ENCODE peak calls at places on chromosomes 1 and 21, in five cellular contexts. One of them, this sample, is unnamed.

GRCh38 chr1:228867093-228867950 is 132.0 kb downstream of the RHOU start:
- DNase-seq in suprapubic skin: no peak
- DNase-seq in HepG2: no peak
- DNase-seq in stomach: peak; percentile 58
- DNase-seq in tibial nerve: no peak
- DNase-seq in this sample: no peak

GRCh38 chr1:176102700-176103244 is 104.3 kb downstream of the COP1 start:
- DNase-seq in suprapubic skin: no peak
- DNase-seq in HepG2: no peak
- DNase-seq in stomach: no peak
- DNase-seq in tibial nerve: no peak
- DNase-seq in this sample: no peak

GRCh38 chr1:62237361-62237760 is 42.7 kb downstream of the L1TD1 start:
- DNase-seq in suprapubic skin: no peak
- DNase-seq in HepG2: no peak
- DNase-seq in stomach: no peak
- DNase-seq in tibial nerve: no peak
- DNase-seq in this sample: no peak

GRCh38 chr1:185574139-185574835 is 159.9 kb upstream of the HMCN1 start:
- DNase-seq in suprapubic skin: no peak
- DNase-seq in HepG2: no peak
- DNase-seq in stomach: no peak
- DNase-seq in tibial nerve: no peak
- DNase-seq in this sample: no peak

GRCh38 chr1:82073659-82074058 is 272.9 kb downstream of the ADGRL2 start:
- DNase-seq in suprapubic skin: no peak
- DNase-seq in HepG2: no peak
- DNase-seq in stomach: no peak
- DNase-seq in tibial nerve: no peak
- DNase-seq in this sample: no peak

GRCh38 chr21:18443686-18444085 is 40.1 kb upstream of the TMPRSS15 start:
- DNase-seq in suprapubic skin: no peak
- DNase-seq in HepG2: no peak
- DNase-seq in stomach: no peak
- DNase-seq in tibial nerve: no peak
- DNase-seq in this sample: no peak

GRCh38 chr1:43750083-43750482 is 42.7 kb downstream of the ST3GAL3 start:
- DNase-seq in suprapubic skin: no peak
- DNase-seq in HepG2: no peak
- DNase-seq in stomach: no peak
- DNase-seq in tibial nerve: no peak
- DNase-seq in this sample: no peak

GRCh38 chr1:54500030-54500389 is 48.0 kb upstream of the ACOT11 start:
- DNase-seq in suprapubic skin: no peak
- DNase-seq in HepG2: no peak
- DNase-seq in stomach: no peak
- DNase-seq in tibial nerve: no peak
- DNase-seq in this sample: no peak

GRCh38 chr21:26925122-26925521 is 41.8 kb downstream of the ADAMTS5 start:
- DNase-seq in suprapubic skin: no peak
- DNase-seq in HepG2: no peak
- DNase-seq in stomach: no peak
- DNase-seq in tibial nerve: no peak
- DNase-seq in this sample: no peak

GRCh38 chr1:170388489-170388888 is 143.5 kb upstream of the GORAB start:
- DNase-seq in suprapubic skin: no peak
- DNase-seq in HepG2: no peak
- DNase-seq in stomach: no peak
- DNase-seq in tibial nerve: no peak
- DNase-seq in this sample: no peak

GRCh38 chr1:232793944-232794343 is 11.3 kb upstream of the MAP10 start:
- DNase-seq in suprapubic skin: no peak
- DNase-seq in HepG2: no peak
- DNase-seq in stomach: no peak
- DNase-seq in tibial nerve: no peak
- DNase-seq in this sample: no peak

GRCh38 chr1:236728752-236729151 is 42.5 kb downstream of the ACTN2 start:
- DNase-seq in suprapubic skin: no peak
- DNase-seq in HepG2: no peak
- DNase-seq in stomach: no peak
- DNase-seq in tibial nerve: no peak
- DNase-seq in this sample: no peak

GRCh38 chr1:194535369-194535768 is 1349.0 kb upstream of the B3GALT2 start:
- DNase-seq in suprapubic skin: no peak
- DNase-seq in HepG2: no peak
- DNase-seq in stomach: no peak
- DNase-seq in tibial nerve: no peak
- DNase-seq in this sample: no peak

GRCh38 chr1:184479435-184480202 is 92.8 kb downstream of the C1orf21 start:
- DNase-seq in suprapubic skin: no peak
- DNase-seq in HepG2: peak; percentile 5
- DNase-seq in stomach: no peak
- DNase-seq in tibial nerve: no peak
- DNase-seq in this sample: no peak

GRCh38 chr1:187517508-187517907 is 688.8 kb downstream of the PLA2G4A start:
- DNase-seq in suprapubic skin: no peak
- DNase-seq in HepG2: no peak
- DNase-seq in stomach: no peak
- DNase-seq in tibial nerve: no peak
- DNase-seq in this sample: no peak

GRCh38 chr1:230772457-230773395 is 25.5 kb downstream of the CAPN9 start:
- DNase-seq in suprapubic skin: no peak
- DNase-seq in HepG2: peak; percentile 56
- DNase-seq in stomach: peak; percentile 48
- DNase-seq in tibial nerve: peak; percentile 42
- DNase-seq in this sample: peak; percentile 44

GRCh38 chr1:19678493-19678892 is 13.8 kb downstream of the HTR6 start:
- DNase-seq in suprapubic skin: no peak
- DNase-seq in HepG2: no peak
- DNase-seq in stomach: no peak
- DNase-seq in tibial nerve: no peak
- DNase-seq in this sample: no peak

GRCh38 chr1:211653907-211654553 is 21.4 kb downstream of the NEK2 start:
- DNase-seq in suprapubic skin: no peak
- DNase-seq in HepG2: peak; percentile 34
- DNase-seq in stomach: no peak
- DNase-seq in tibial nerve: no peak
- DNase-seq in this sample: no peak

GRCh38 chr1:62337535-62337784 is 18.2 kb upstream of the KANK4 start:
- DNase-seq in suprapubic skin: no peak
- DNase-seq in HepG2: no peak
- DNase-seq in stomach: no peak
- DNase-seq in tibial nerve: no peak
- DNase-seq in this sample: no peak

GRCh38 chr1:31761883-31762282 is 2.3 kb downstream of the ADGRB2 start:
- DNase-seq in suprapubic skin: no peak
- DNase-seq in HepG2: no peak
- DNase-seq in stomach: no peak
- DNase-seq in tibial nerve: no peak
- DNase-seq in this sample: no peak

GRCh38 chr1:108534748-108535147 is 25.2 kb upstream of the EEIG2 start:
- DNase-seq in suprapubic skin: no peak
- DNase-seq in HepG2: no peak
- DNase-seq in stomach: no peak
- DNase-seq in tibial nerve: no peak
- DNase-seq in this sample: no peak

GRCh38 chr1:42529724-42530161 is 66.7 kb downstream of the CCDC30 start:
- DNase-seq in suprapubic skin: no peak
- DNase-seq in HepG2: no peak
- DNase-seq in stomach: no peak
- DNase-seq in tibial nerve: no peak
- DNase-seq in this sample: no peak

GRCh38 chr1:61184035-61184713 is 101.8 kb downstream of the NFIA start:
- DNase-seq in suprapubic skin: peak; percentile 95
- DNase-seq in HepG2: peak; percentile 74
- DNase-seq in stomach: peak; percentile 96
- DNase-seq in tibial nerve: peak; percentile 87
- DNase-seq in this sample: peak; percentile 98

GRCh38 chr1:32334864-32335618 is 992 bp downstream of the MARCKSL1 start:
- DNase-seq in suprapubic skin: no peak
- DNase-seq in HepG2: no peak
- DNase-seq in stomach: peak; percentile 64
- DNase-seq in tibial nerve: no peak
- DNase-seq in this sample: peak; percentile 81

GRCh38 chr1:232186936-232187335 is 443.0 kb downstream of the SIPA1L2 start:
- DNase-seq in suprapubic skin: no peak
- DNase-seq in HepG2: no peak
- DNase-seq in stomach: no peak
- DNase-seq in tibial nerve: no peak
- DNase-seq in this sample: no peak

GRCh38 chr1:194825382-194825781 is 1639.0 kb upstream of the B3GALT2 start:
- DNase-seq in suprapubic skin: no peak
- DNase-seq in HepG2: no peak
- DNase-seq in stomach: no peak
- DNase-seq in tibial nerve: no peak
- DNase-seq in this sample: no peak

GRCh38 chr1:207027221-207027777 is 5.3 kb downstream of the C1orf116 start:
- DNase-seq in suprapubic skin: no peak
- DNase-seq in HepG2: no peak
- DNase-seq in stomach: peak; percentile 66
- DNase-seq in tibial nerve: no peak
- DNase-seq in this sample: no peak

GRCh38 chr1:184036517-184036949 is 995 bp downstream of the COLGALT2 start:
- DNase-seq in suprapubic skin: peak; percentile 60
- DNase-seq in HepG2: peak; percentile 42
- DNase-seq in stomach: no peak
- DNase-seq in tibial nerve: no peak
- DNase-seq in this sample: peak; percentile 18

GRCh38 chr1:25030674-25031589 is 100.9 kb upstream of the RUNX3 start:
- DNase-seq in suprapubic skin: no peak
- DNase-seq in HepG2: no peak
- DNase-seq in stomach: no peak
- DNase-seq in tibial nerve: no peak
- DNase-seq in this sample: no peak

GRCh38 chr1:58818075-58818474 is 34.2 kb upstream of the JUN start:
- DNase-seq in suprapubic skin: no peak
- DNase-seq in HepG2: no peak
- DNase-seq in stomach: no peak
- DNase-seq in tibial nerve: no peak
- DNase-seq in this sample: no peak

GRCh38 chr1:15712158-15712557 is 23.9 kb upstream of the SLC25A34 start:
- DNase-seq in suprapubic skin: no peak
- DNase-seq in HepG2: no peak
- DNase-seq in stomach: no peak
- DNase-seq in tibial nerve: no peak
- DNase-seq in this sample: no peak

GRCh38 chr1:200998323-200998722 is 25.2 kb downstream of the KIF21B start:
- DNase-seq in suprapubic skin: no peak
- DNase-seq in HepG2: no peak
- DNase-seq in stomach: no peak
- DNase-seq in tibial nerve: no peak
- DNase-seq in this sample: no peak

GRCh38 chr1:40143891-40144575 is 17.2 kb upstream of the RLF start:
- DNase-seq in suprapubic skin: no peak
- DNase-seq in HepG2: peak; percentile 64
- DNase-seq in stomach: peak; percentile 54
- DNase-seq in tibial nerve: peak; percentile 88
- DNase-seq in this sample: peak; percentile 12
- TF ChIP-seq EP300 in suprapubic skin: no peak
- TF ChIP-seq EP300 in HepG2: no peak
- TF ChIP-seq EP300 in stomach: no peak
- TF ChIP-seq EP300 in tibial nerve: no peak
- TF ChIP-seq EP300 in this sample: no peak

GRCh38 chr1:155219592-155220031 is 11.1 kb downstream of the MTX1 start:
- DNase-seq in suprapubic skin: no peak
- DNase-seq in HepG2: no peak
- DNase-seq in stomach: no peak
- DNase-seq in tibial nerve: no peak
- DNase-seq in this sample: peak; percentile 45
- H3K4me3 ChIP-seq in suprapubic skin: no peak overlapping the region
- H3K4me3 ChIP-seq in HepG2: no peak overlapping the region
- H3K4me3 ChIP-seq in stomach: peak overlapping the region; percentile 5
- H3K4me3 ChIP-seq in tibial nerve: no peak overlapping the region
- H3K4me3 ChIP-seq in this sample: no peak overlapping the region

GRCh38 chr1:225999227-225999911 is at the start of gene SDE2:
- DNase-seq in suprapubic skin: peak; percentile 100
- DNase-seq in HepG2: peak; percentile 95
- DNase-seq in stomach: peak; percentile 100
- DNase-seq in tibial nerve: peak; percentile 99
- DNase-seq in this sample: peak; percentile 100
- TF ChIP-seq POLR2A in suprapubic skin: peak; percentile 95
- TF ChIP-seq POLR2A in HepG2: peak; percentile 94
- TF ChIP-seq POLR2A in stomach: no peak
- TF ChIP-seq POLR2A in tibial nerve: peak; percentile 88
- TF ChIP-seq POLR2A in this sample: peak; percentile 91

DNA sequence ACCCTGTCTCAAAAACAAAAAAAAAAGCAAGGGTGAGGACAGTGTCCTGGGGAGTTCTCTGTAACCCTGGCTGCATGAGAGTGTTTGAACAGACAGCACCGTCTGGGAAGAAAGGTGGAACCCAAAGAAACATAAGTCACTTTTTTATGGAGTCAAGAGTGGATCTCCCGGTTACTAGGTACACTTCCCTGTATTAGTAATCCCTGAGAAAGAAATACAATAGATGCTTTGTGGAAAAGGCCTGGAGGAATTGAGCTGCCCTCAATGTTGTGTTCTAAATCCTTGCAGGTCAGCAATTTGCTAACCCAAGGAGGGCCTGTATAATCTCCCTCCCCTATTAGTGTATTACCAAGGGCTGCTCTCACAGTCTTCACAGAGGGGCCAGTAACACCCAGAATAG is 16.6 kb downstream of the DEGS1 start:
- DNase-seq in suprapubic skin: no peak
- DNase-seq in HepG2: no peak
- DNase-seq in stomach: no peak
- DNase-seq in tibial nerve: no peak
- DNase-seq in this sample: no peak
- TF ChIP-seq EP300 in suprapubic skin: no peak
- TF ChIP-seq EP300 in HepG2: no peak
- TF ChIP-seq EP300 in stomach: no peak
- TF ChIP-seq EP300 in tibial nerve: no peak
- TF ChIP-seq EP300 in this sample: no peak

DNA sequence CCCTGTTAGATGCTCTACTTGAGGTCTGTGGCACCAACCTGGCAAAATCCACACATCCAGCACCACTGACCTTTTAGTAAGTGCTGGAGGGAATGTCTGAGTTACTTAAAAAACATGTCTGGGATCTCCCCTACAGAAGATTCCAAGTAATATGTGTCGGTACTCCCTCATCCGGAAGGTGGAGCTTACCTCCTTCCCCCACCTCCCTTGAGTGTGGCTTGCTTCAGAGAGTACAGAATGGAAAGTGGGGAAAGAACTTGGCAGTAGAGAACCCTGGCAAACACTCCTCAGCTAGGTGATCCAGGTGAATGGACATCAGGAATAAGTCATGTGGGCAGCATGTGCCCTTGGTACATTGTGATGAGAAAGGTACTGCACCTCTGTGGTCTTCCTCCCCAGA is 49.0 kb upstream of the BCAR3 start:
- DNase-seq in suprapubic skin: no peak
- DNase-seq in HepG2: no peak
- DNase-seq in stomach: no peak
- DNase-seq in tibial nerve: no peak
- DNase-seq in this sample: no peak
- H3K4me3 ChIP-seq in suprapubic skin: no peak overlapping the region
- H3K4me3 ChIP-seq in HepG2: no peak overlapping the region
- H3K4me3 ChIP-seq in stomach: no peak overlapping the region
- H3K4me3 ChIP-seq in tibial nerve: no peak overlapping the region
- H3K4me3 ChIP-seq in this sample: no peak overlapping the region

GRCh38 chr21:42429021-42429420 is 25.3 kb downstream of the UBASH3A start:
- DNase-seq in suprapubic skin: peak; percentile 32
- DNase-seq in HepG2: no peak
- DNase-seq in stomach: no peak
- DNase-seq in tibial nerve: no peak
- DNase-seq in this sample: no peak
- TF ChIP-seq POLR2A in suprapubic skin: no peak
- TF ChIP-seq POLR2A in HepG2: no peak
- TF ChIP-seq POLR2A in stomach: no peak
- TF ChIP-seq POLR2A in tibial nerve: no peak
- TF ChIP-seq POLR2A in this sample: no peak

GRCh38 chr1:67723620-67724019 is 38.6 kb downstream of the GADD45A start:
- DNase-seq in suprapubic skin: no peak
- DNase-seq in HepG2: no peak
- DNase-seq in stomach: no peak
- DNase-seq in tibial nerve: no peak
- DNase-seq in this sample: no peak
- TF ChIP-seq EP300 in suprapubic skin: no peak
- TF ChIP-seq EP300 in HepG2: no peak
- TF ChIP-seq EP300 in stomach: no peak
- TF ChIP-seq EP300 in tibial nerve: no peak
- TF ChIP-seq EP300 in this sample: no peak